ENCODE peak calls at places on chromosomes 5 and 9, in six cellular contexts. One of them, this sample, is unnamed.
A peak's percentile ranks its signal among the peaks of the same experiment; 100 is the strongest.

GRCh38 chr9:113742878-113743277 is 133.2 kb upstream of the ZNF618 start:
- DNase-seq in left lobe of liver: no peak
- DNase-seq in fibroblast of the aortic adventitia: no peak
- DNase-seq in activated CD4-positive, alpha-beta T cell treated with anti-CD3 and anti-CD28 coated beads, Interleukin-2, amount 10 ng/mL, durations not matched to agents 7 days and 5 days: no peak
- DNase-seq in NCI-H1105 treated with DMSO at 0.1 percent for 48 hours: no peak
- DNase-seq in tibial artery: no peak
- DNase-seq in this sample: no peak

GRCh38 chr9:124102363-124102762 is 90.8 kb downstream of the LHX2 start:
- DNase-seq in left lobe of liver: no peak
- DNase-seq in activated CD4-positive, alpha-beta T cell treated with anti-CD3 and anti-CD28 coated beads, Interleukin-2, amount 10 ng/mL, durations not matched to agents 7 days and 5 days: no peak
- DNase-seq in tibial artery: no peak
- DNase-seq in NCI-H1105 treated with DMSO at 0.1 percent for 48 hours: no peak
- DNase-seq in fibroblast of the aortic adventitia: no peak
- DNase-seq in this sample: no peak

GRCh38 chr5:172383231-172383802 is 71.0 kb downstream of the SH3PXD2B start:
- DNase-seq in left lobe of liver: peak; percentile 67
- DNase-seq in fibroblast of the aortic adventitia: peak; percentile 74
- DNase-seq in activated CD4-positive, alpha-beta T cell treated with anti-CD3 and anti-CD28 coated beads, Interleukin-2, amount 10 ng/mL, durations not matched to agents 7 days and 5 days: no peak
- DNase-seq in tibial artery: no peak
- DNase-seq in NCI-H1105 treated with DMSO at 0.1 percent for 48 hours: peak; percentile 5
- DNase-seq in this sample: no peak

GRCh38 chr9:90801175-90801506 is 478 bp upstream of the SYK start:
- DNase-seq in tibial artery: no peak
- DNase-seq in activated CD4-positive, alpha-beta T cell treated with anti-CD3 and anti-CD28 coated beads, Interleukin-2, amount 10 ng/mL, durations not matched to agents 7 days and 5 days: no peak
- DNase-seq in fibroblast of the aortic adventitia: no peak
- DNase-seq in left lobe of liver: no peak
- DNase-seq in NCI-H1105 treated with DMSO at 0.1 percent for 48 hours: peak; percentile 66
- DNase-seq in this sample: no peak

GRCh38 chr5:80250801-80251200 is 5.0 kb downstream of the SERINC5 start:
- DNase-seq in NCI-H1105 treated with DMSO at 0.1 percent for 48 hours: no peak
- DNase-seq in left lobe of liver: no peak
- DNase-seq in tibial artery: no peak
- DNase-seq in activated CD4-positive, alpha-beta T cell treated with anti-CD3 and anti-CD28 coated beads, Interleukin-2, amount 10 ng/mL, durations not matched to agents 7 days and 5 days: no peak
- DNase-seq in fibroblast of the aortic adventitia: no peak
- DNase-seq in this sample: no peak

GRCh38 chr9:128684325-128685021 is 4.5 kb upstream of the SET start:
- DNase-seq in tibial artery: peak; percentile 77
- DNase-seq in NCI-H1105 treated with DMSO at 0.1 percent for 48 hours: no peak
- DNase-seq in activated CD4-positive, alpha-beta T cell treated with anti-CD3 and anti-CD28 coated beads, Interleukin-2, amount 10 ng/mL, durations not matched to agents 7 days and 5 days: peak; percentile 85
- DNase-seq in fibroblast of the aortic adventitia: peak; percentile 78
- DNase-seq in left lobe of liver: peak; percentile 87
- DNase-seq in this sample: no peak

GRCh38 chr5:80884851-80885697 is 75.1 kb upstream of the RASGRF2 start:
- DNase-seq in activated CD4-positive, alpha-beta T cell treated with anti-CD3 and anti-CD28 coated beads, Interleukin-2, amount 10 ng/mL, durations not matched to agents 7 days and 5 days: no peak
- DNase-seq in NCI-H1105 treated with DMSO at 0.1 percent for 48 hours: no peak
- DNase-seq in left lobe of liver: no peak
- DNase-seq in fibroblast of the aortic adventitia: no peak
- DNase-seq in tibial artery: no peak
- DNase-seq in this sample: no peak

GRCh38 chr5:149641000-149641576 is 59.8 kb downstream of the ARHGEF37 start:
- DNase-seq in fibroblast of the aortic adventitia: peak; percentile 32
- DNase-seq in NCI-H1105 treated with DMSO at 0.1 percent for 48 hours: no peak
- DNase-seq in left lobe of liver: peak; percentile 78
- DNase-seq in tibial artery: no peak
- DNase-seq in activated CD4-positive, alpha-beta T cell treated with anti-CD3 and anti-CD28 coated beads, Interleukin-2, amount 10 ng/mL, durations not matched to agents 7 days and 5 days: no peak
- DNase-seq in this sample: no peak

GRCh38 chr9:14308751-14309140 is 5.2 kb downstream of the NFIB start:
- DNase-seq in left lobe of liver: no peak
- DNase-seq in NCI-H1105 treated with DMSO at 0.1 percent for 48 hours: no peak
- DNase-seq in activated CD4-positive, alpha-beta T cell treated with anti-CD3 and anti-CD28 coated beads, Interleukin-2, amount 10 ng/mL, durations not matched to agents 7 days and 5 days: no peak
- DNase-seq in fibroblast of the aortic adventitia: peak; percentile 31
- DNase-seq in tibial artery: no peak
- DNase-seq in this sample: no peak

GRCh38 chr9:8924529-8924928 is 1125.0 kb upstream of the DMAC1 start:
- DNase-seq in fibroblast of the aortic adventitia: no peak
- DNase-seq in activated CD4-positive, alpha-beta T cell treated with anti-CD3 and anti-CD28 coated beads, Interleukin-2, amount 10 ng/mL, durations not matched to agents 7 days and 5 days: no peak
- DNase-seq in NCI-H1105 treated with DMSO at 0.1 percent for 48 hours: no peak
- DNase-seq in tibial artery: no peak
- DNase-seq in left lobe of liver: no peak
- DNase-seq in this sample: no peak

GRCh38 chr9:136093995-136094881 is 851 bp downstream of the NACC2 start:
- DNase-seq in activated CD4-positive, alpha-beta T cell treated with anti-CD3 and anti-CD28 coated beads, Interleukin-2, amount 10 ng/mL, durations not matched to agents 7 days and 5 days: peak; percentile 39
- DNase-seq in NCI-H1105 treated with DMSO at 0.1 percent for 48 hours: no peak
- DNase-seq in left lobe of liver: peak; percentile 88
- DNase-seq in fibroblast of the aortic adventitia: peak; percentile 52
- DNase-seq in tibial artery: peak; percentile 74
- DNase-seq in this sample: peak; percentile 42

GRCh38 chr9:110638381-110638954 is 30.1 kb upstream of the MUSK start:
- DNase-seq in left lobe of liver: no peak
- DNase-seq in activated CD4-positive, alpha-beta T cell treated with anti-CD3 and anti-CD28 coated beads, Interleukin-2, amount 10 ng/mL, durations not matched to agents 7 days and 5 days: no peak
- DNase-seq in fibroblast of the aortic adventitia: peak; percentile 79
- DNase-seq in NCI-H1105 treated with DMSO at 0.1 percent for 48 hours: peak; percentile 36
- DNase-seq in tibial artery: no peak
- DNase-seq in this sample: no peak

GRCh38 chr9:113580954-113581311 is 117.4 kb downstream of the RGS3 start:
- DNase-seq in NCI-H1105 treated with DMSO at 0.1 percent for 48 hours: no peak
- DNase-seq in fibroblast of the aortic adventitia: no peak
- DNase-seq in activated CD4-positive, alpha-beta T cell treated with anti-CD3 and anti-CD28 coated beads, Interleukin-2, amount 10 ng/mL, durations not matched to agents 7 days and 5 days: no peak
- DNase-seq in left lobe of liver: no peak
- DNase-seq in tibial artery: peak; percentile 51
- DNase-seq in this sample: no peak

GRCh38 chr9:88917375-88917774 is 73.9 kb upstream of the S1PR3 start:
- DNase-seq in activated CD4-positive, alpha-beta T cell treated with anti-CD3 and anti-CD28 coated beads, Interleukin-2, amount 10 ng/mL, durations not matched to agents 7 days and 5 days: no peak
- DNase-seq in tibial artery: no peak
- DNase-seq in left lobe of liver: peak; percentile 61
- DNase-seq in fibroblast of the aortic adventitia: no peak
- DNase-seq in NCI-H1105 treated with DMSO at 0.1 percent for 48 hours: no peak
- DNase-seq in this sample: no peak

GRCh38 chr5:9932770-9933169 is 302.6 kb upstream of the TAS2R1 start:
- DNase-seq in fibroblast of the aortic adventitia: peak; percentile 89
- DNase-seq in left lobe of liver: no peak
- DNase-seq in NCI-H1105 treated with DMSO at 0.1 percent for 48 hours: no peak
- DNase-seq in tibial artery: no peak
- DNase-seq in activated CD4-positive, alpha-beta T cell treated with anti-CD3 and anti-CD28 coated beads, Interleukin-2, amount 10 ng/mL, durations not matched to agents 7 days and 5 days: no peak
- DNase-seq in this sample: no peak

GRCh38 chr5:135046661-135047346 is 12.8 kb upstream of the PITX1 start:
- DNase-seq in fibroblast of the aortic adventitia: no peak
- DNase-seq in activated CD4-positive, alpha-beta T cell treated with anti-CD3 and anti-CD28 coated beads, Interleukin-2, amount 10 ng/mL, durations not matched to agents 7 days and 5 days: no peak
- DNase-seq in NCI-H1105 treated with DMSO at 0.1 percent for 48 hours: no peak
- DNase-seq in tibial artery: no peak
- DNase-seq in left lobe of liver: no peak
- DNase-seq in this sample: no peak

GRCh38 chr9:2257530-2257929 is 242.4 kb downstream of the SMARCA2 start:
- DNase-seq in tibial artery: no peak
- DNase-seq in left lobe of liver: no peak
- DNase-seq in fibroblast of the aortic adventitia: no peak
- DNase-seq in NCI-H1105 treated with DMSO at 0.1 percent for 48 hours: no peak
- DNase-seq in activated CD4-positive, alpha-beta T cell treated with anti-CD3 and anti-CD28 coated beads, Interleukin-2, amount 10 ng/mL, durations not matched to agents 7 days and 5 days: no peak
- DNase-seq in this sample: no peak

GRCh38 chr5:42641321-42642005 is 115.2 kb upstream of the CCDC152 start:
- DNase-seq in tibial artery: no peak
- DNase-seq in fibroblast of the aortic adventitia: no peak
- DNase-seq in NCI-H1105 treated with DMSO at 0.1 percent for 48 hours: no peak
- DNase-seq in activated CD4-positive, alpha-beta T cell treated with anti-CD3 and anti-CD28 coated beads, Interleukin-2, amount 10 ng/mL, durations not matched to agents 7 days and 5 days: no peak
- DNase-seq in left lobe of liver: no peak
- DNase-seq in this sample: no peak

GRCh38 chr9:137441289-137441934 is at the start of gene ENTPD8:
- DNase-seq in activated CD4-positive, alpha-beta T cell treated with anti-CD3 and anti-CD28 coated beads, Interleukin-2, amount 10 ng/mL, durations not matched to agents 7 days and 5 days: no peak
- DNase-seq in left lobe of liver: peak; percentile 94
- DNase-seq in tibial artery: no peak
- DNase-seq in fibroblast of the aortic adventitia: no peak
- DNase-seq in NCI-H1105 treated with DMSO at 0.1 percent for 48 hours: peak; percentile 67
- DNase-seq in this sample: no peak

GRCh38 chr5:147520450-147520849 is 10.6 kb upstream of the DPYSL3 start:
- DNase-seq in left lobe of liver: no peak
- DNase-seq in tibial artery: no peak
- DNase-seq in fibroblast of the aortic adventitia: no peak
- DNase-seq in NCI-H1105 treated with DMSO at 0.1 percent for 48 hours: no peak
- DNase-seq in activated CD4-positive, alpha-beta T cell treated with anti-CD3 and anti-CD28 coated beads, Interleukin-2, amount 10 ng/mL, durations not matched to agents 7 days and 5 days: no peak
- DNase-seq in this sample: no peak

GRCh38 chr5:56037531-56038010 is 42.8 kb upstream of the IL6ST start:
- DNase-seq in left lobe of liver: no peak
- DNase-seq in NCI-H1105 treated with DMSO at 0.1 percent for 48 hours: no peak
- DNase-seq in activated CD4-positive, alpha-beta T cell treated with anti-CD3 and anti-CD28 coated beads, Interleukin-2, amount 10 ng/mL, durations not matched to agents 7 days and 5 days: no peak
- DNase-seq in fibroblast of the aortic adventitia: no peak
- DNase-seq in tibial artery: peak; percentile 21
- DNase-seq in this sample: no peak

GRCh38 chr9:113621309-113621791 is 157.8 kb downstream of the RGS3 start:
- DNase-seq in tibial artery: peak; percentile 84
- DNase-seq in fibroblast of the aortic adventitia: peak; percentile 96
- DNase-seq in activated CD4-positive, alpha-beta T cell treated with anti-CD3 and anti-CD28 coated beads, Interleukin-2, amount 10 ng/mL, durations not matched to agents 7 days and 5 days: no peak
- DNase-seq in left lobe of liver: peak; percentile 47
- DNase-seq in NCI-H1105 treated with DMSO at 0.1 percent for 48 hours: no peak
- DNase-seq in this sample: peak; percentile 72

GRCh38 chr9:128438343-128439109 is 17.3 kb upstream of the ODF2 start:
- DNase-seq in left lobe of liver: peak; percentile 85
- DNase-seq in NCI-H1105 treated with DMSO at 0.1 percent for 48 hours: peak; percentile 70
- DNase-seq in fibroblast of the aortic adventitia: peak; percentile 84
- DNase-seq in tibial artery: peak; percentile 81
- DNase-seq in activated CD4-positive, alpha-beta T cell treated with anti-CD3 and anti-CD28 coated beads, Interleukin-2, amount 10 ng/mL, durations not matched to agents 7 days and 5 days: peak; percentile 87
- DNase-seq in this sample: peak; percentile 30

GRCh38 chr9:7982907-7983306 is 183.3 kb upstream of the DMAC1 start:
- DNase-seq in NCI-H1105 treated with DMSO at 0.1 percent for 48 hours: no peak
- DNase-seq in left lobe of liver: no peak
- DNase-seq in tibial artery: no peak
- DNase-seq in fibroblast of the aortic adventitia: no peak
- DNase-seq in activated CD4-positive, alpha-beta T cell treated with anti-CD3 and anti-CD28 coated beads, Interleukin-2, amount 10 ng/mL, durations not matched to agents 7 days and 5 days: no peak
- DNase-seq in this sample: no peak

GRCh38 chr5:72878854-72879253 is 62.4 kb downstream of the TNPO1 start:
- DNase-seq in activated CD4-positive, alpha-beta T cell treated with anti-CD3 and anti-CD28 coated beads, Interleukin-2, amount 10 ng/mL, durations not matched to agents 7 days and 5 days: no peak
- DNase-seq in tibial artery: no peak
- DNase-seq in left lobe of liver: no peak
- DNase-seq in NCI-H1105 treated with DMSO at 0.1 percent for 48 hours: peak; percentile 4
- DNase-seq in fibroblast of the aortic adventitia: no peak
- DNase-seq in this sample: no peak

GRCh38 chr9:87243602-87244001 is 254.1 kb upstream of the DAPK1 start:
- DNase-seq in tibial artery: no peak
- DNase-seq in fibroblast of the aortic adventitia: no peak
- DNase-seq in activated CD4-positive, alpha-beta T cell treated with anti-CD3 and anti-CD28 coated beads, Interleukin-2, amount 10 ng/mL, durations not matched to agents 7 days and 5 days: no peak
- DNase-seq in left lobe of liver: no peak
- DNase-seq in NCI-H1105 treated with DMSO at 0.1 percent for 48 hours: no peak
- DNase-seq in this sample: no peak

GRCh38 chr5:141094481-141095262 is at the start of gene PCDHB2:
- DNase-seq in NCI-H1105 treated with DMSO at 0.1 percent for 48 hours: no peak
- DNase-seq in left lobe of liver: no peak
- DNase-seq in fibroblast of the aortic adventitia: peak; percentile 16
- DNase-seq in tibial artery: peak; percentile 25
- DNase-seq in activated CD4-positive, alpha-beta T cell treated with anti-CD3 and anti-CD28 coated beads, Interleukin-2, amount 10 ng/mL, durations not matched to agents 7 days and 5 days: no peak
- DNase-seq in this sample: no peak

GRCh38 chr9:15249042-15249818 is 57.8 kb downstream of the TTC39B start:
- DNase-seq in left lobe of liver: no peak
- DNase-seq in tibial artery: no peak
- DNase-seq in fibroblast of the aortic adventitia: peak; percentile 72
- DNase-seq in NCI-H1105 treated with DMSO at 0.1 percent for 48 hours: no peak
- DNase-seq in activated CD4-positive, alpha-beta T cell treated with anti-CD3 and anti-CD28 coated beads, Interleukin-2, amount 10 ng/mL, durations not matched to agents 7 days and 5 days: no peak
- DNase-seq in this sample: no peak

GRCh38 chr5:132915681-132916080 is 42.2 kb downstream of the LEAP2 start:
- DNase-seq in NCI-H1105 treated with DMSO at 0.1 percent for 48 hours: no peak
- DNase-seq in activated CD4-positive, alpha-beta T cell treated with anti-CD3 and anti-CD28 coated beads, Interleukin-2, amount 10 ng/mL, durations not matched to agents 7 days and 5 days: no peak
- DNase-seq in left lobe of liver: no peak
- DNase-seq in tibial artery: no peak
- DNase-seq in fibroblast of the aortic adventitia: no peak
- DNase-seq in this sample: no peak

GRCh38 chr9:37918665-37919165 is 14.8 kb upstream of the SLC25A51 start:
- DNase-seq in NCI-H1105 treated with DMSO at 0.1 percent for 48 hours: no peak
- DNase-seq in tibial artery: no peak
- DNase-seq in left lobe of liver: no peak
- DNase-seq in fibroblast of the aortic adventitia: no peak
- DNase-seq in activated CD4-positive, alpha-beta T cell treated with anti-CD3 and anti-CD28 coated beads, Interleukin-2, amount 10 ng/mL, durations not matched to agents 7 days and 5 days: no peak
- DNase-seq in this sample: no peak

GRCh38 chr9:131722260-131722659 is 17.6 kb downstream of the RAPGEF1 start:
- DNase-seq in NCI-H1105 treated with DMSO at 0.1 percent for 48 hours: peak; percentile 84
- DNase-seq in fibroblast of the aortic adventitia: no peak
- DNase-seq in tibial artery: no peak
- DNase-seq in activated CD4-positive, alpha-beta T cell treated with anti-CD3 and anti-CD28 coated beads, Interleukin-2, amount 10 ng/mL, durations not matched to agents 7 days and 5 days: no peak
- DNase-seq in left lobe of liver: no peak
- DNase-seq in this sample: no peak

GRCh38 chr5:35129921-35130485 is 82.3 kb upstream of the AGXT2 start:
- DNase-seq in tibial artery: no peak
- DNase-seq in NCI-H1105 treated with DMSO at 0.1 percent for 48 hours: no peak
- DNase-seq in left lobe of liver: peak; percentile 78
- DNase-seq in activated CD4-positive, alpha-beta T cell treated with anti-CD3 and anti-CD28 coated beads, Interleukin-2, amount 10 ng/mL, durations not matched to agents 7 days and 5 days: peak; percentile 76
- DNase-seq in fibroblast of the aortic adventitia: no peak
- DNase-seq in this sample: no peak

GRCh38 chr5:73912755-73913365 is 286.9 kb downstream of the ARHGEF28 start:
- DNase-seq in fibroblast of the aortic adventitia: no peak
- DNase-seq in NCI-H1105 treated with DMSO at 0.1 percent for 48 hours: no peak
- DNase-seq in activated CD4-positive, alpha-beta T cell treated with anti-CD3 and anti-CD28 coated beads, Interleukin-2, amount 10 ng/mL, durations not matched to agents 7 days and 5 days: no peak
- DNase-seq in tibial artery: no peak
- DNase-seq in left lobe of liver: no peak
- DNase-seq in this sample: no peak

GRCh38 chr9:70438341-70438924 is 24.0 kb upstream of the KLF9 start:
- DNase-seq in activated CD4-positive, alpha-beta T cell treated with anti-CD3 and anti-CD28 coated beads, Interleukin-2, amount 10 ng/mL, durations not matched to agents 7 days and 5 days: no peak
- DNase-seq in NCI-H1105 treated with DMSO at 0.1 percent for 48 hours: no peak
- DNase-seq in tibial artery: peak; percentile 80
- DNase-seq in fibroblast of the aortic adventitia: peak; percentile 63
- DNase-seq in left lobe of liver: no peak
- DNase-seq in this sample: peak; percentile 29

This sample was measured in thoracic aorta.